ENCODE peak calls at places on chromosomes 3 and 15, in eight cellular contexts. B is stimulated activated CD8-positive, alpha-beta memory T cell treated with anti-CD3 and anti-CD28 coated beads, Interleukin-4, amount 100 ng/mL, for 24 hours; W is NCI-H2171; U is AG09319; V is AG04450; M is HS-27A; S is EH; F is GDM1. J is an unnamed sample.

GRCh38 chr3:53730565-53730964 is 115.7 kb downstream of the CHDH start:
- DNase-seq in W (no peak), F (no peak), U (no peak), S (peak), V (no peak), M (no peak), B (no peak), J (no peak)

GRCh38 chr3:168088106-168088722 is 7.5 kb downstream of the GOLIM4 start:
- DNase-seq in U (no peak), W (no peak), M (no peak), B (no peak), S (peak), F (no peak), V (no peak), J (no peak)

GRCh38 chr3:195247086-195247862 is 23.7 kb downstream of the XXYLT1 start:
- DNase-seq in U (no peak), B (no peak), W (no peak), F (no peak), S (no peak), V (no peak), M (no peak), J (no peak)

GRCh38 chr3:169526246-169526645 is 137.3 kb downstream of the MECOM start:
- DNase-seq in M (peak), U (no peak), S (no peak), W (no peak), F (no peak), V (no peak), B (no peak), J (no peak)

GRCh38 chr3:184237772-184238171 is 8.4 kb downstream of the VWA5B2 start:
- DNase-seq in F (no peak), M (no peak), U (no peak), S (no peak), W (no peak), B (no peak), V (no peak), J (no peak)

GRCh38 chr15:74799843-74800558 is 12.6 kb upstream of the LMAN1L start:
- DNase-seq in F (peak), M (no peak), U (peak), B (peak), W (peak), V (no peak), S (peak), J (no peak)

GRCh38 chr15:44092221-44092620 is 102.8 kb downstream of the FRMD5 start:
- DNase-seq in S (peak), W (no peak), M (no peak), F (no peak), U (no peak), B (no peak), V (no peak), J (no peak)

GRCh38 chr3:30084971-30085403 is 521.4 kb upstream of the TGFBR2 start:
- DNase-seq in U (no peak), M (no peak), V (no peak), B (no peak), S (peak), W (no peak), F (no peak), J (no peak)

GRCh38 chr3:139493826-139494385 is 17.6 kb upstream of the RBP2 start:
- DNase-seq in U (no peak), B (no peak), V (no peak), M (no peak), W (no peak), S (no peak), F (no peak), J (no peak)

GRCh38 chr15:63107895-63108546 is 13.6 kb upstream of the LACTB start:
- DNase-seq in W (no peak), F (no peak), U (peak), M (peak), V (peak), S (peak), B (no peak), J (peak)

GRCh38 chr15:49865925-49866757 is 245.3 kb downstream of the DTWD1 start:
- DNase-seq in B (no peak), M (no peak), S (peak), W (no peak), U (no peak), F (no peak), V (no peak), J (no peak)

GRCh38 chr3:132803889-132804288 is 81.7 kb upstream of the NPHP3 start:
- DNase-seq in S (peak), B (no peak), W (no peak), M (no peak), V (no peak), F (no peak), U (no peak), J (no peak)

GRCh38 chr3:171286580-171287249 is 173.5 kb downstream of the TNIK start:
- DNase-seq in F (no peak), S (no peak), B (no peak), V (no peak), U (no peak), M (no peak), W (no peak), J (no peak)